ENCODE peak calls at places on chromosomes 7 and 10, in eight cellular contexts. One of them, this sample, is unnamed.

GRCh38 chr10:122139627-122140151 is 131.4 kb upstream of the BTBD16 start:
- DNase-seq in LoVo: no peak
- DNase-seq in activated T-cell treated with anti-CD3 and anti-CD28 coated beads, Interleukin-2, amount 50 U/mL, for 24 hours: no peak
- DNase-seq in foreskin fibroblast: peak
- DNase-seq in non-pigmented ciliary epithelial cell: no peak
- DNase-seq in glutamatergic neuron: peak
- DNase-seq in activated T-helper 9 cell treated with anti-CD3 and anti-CD28 coated beads, Interleukin-2, amount 50 U/mL, for 16 hours: no peak
- DNase-seq in fibroblast of lung: no peak
- DNase-seq in this sample: no peak

GRCh38 chr10:5524721-5525531 is at the start of gene CALML3:
- DNase-seq in fibroblast of lung: no peak
- DNase-seq in foreskin fibroblast: no peak
- DNase-seq in activated T-helper 9 cell treated with anti-CD3 and anti-CD28 coated beads, Interleukin-2, amount 50 U/mL, for 16 hours: no peak
- DNase-seq in activated T-cell treated with anti-CD3 and anti-CD28 coated beads, Interleukin-2, amount 50 U/mL, for 24 hours: peak
- DNase-seq in LoVo: no peak
- DNase-seq in non-pigmented ciliary epithelial cell: no peak
- DNase-seq in glutamatergic neuron: no peak
- DNase-seq in this sample: no peak

GRCh38 chr10:77537720-77538373 is 99.8 kb downstream of the KCNMA1 start:
- DNase-seq in foreskin fibroblast: peak
- DNase-seq in activated T-cell treated with anti-CD3 and anti-CD28 coated beads, Interleukin-2, amount 50 U/mL, for 24 hours: no peak
- DNase-seq in LoVo: no peak
- DNase-seq in fibroblast of lung: peak
- DNase-seq in activated T-helper 9 cell treated with anti-CD3 and anti-CD28 coated beads, Interleukin-2, amount 50 U/mL, for 16 hours: no peak
- DNase-seq in glutamatergic neuron: no peak
- DNase-seq in non-pigmented ciliary epithelial cell: no peak
- DNase-seq in this sample: no peak

GRCh38 chr7:137577184-137577583 is 233.7 kb upstream of the PTN start:
- DNase-seq in LoVo: no peak
- DNase-seq in non-pigmented ciliary epithelial cell: no peak
- DNase-seq in foreskin fibroblast: peak
- DNase-seq in fibroblast of lung: peak
- DNase-seq in glutamatergic neuron: no peak
- DNase-seq in activated T-helper 9 cell treated with anti-CD3 and anti-CD28 coated beads, Interleukin-2, amount 50 U/mL, for 16 hours: no peak
- DNase-seq in activated T-cell treated with anti-CD3 and anti-CD28 coated beads, Interleukin-2, amount 50 U/mL, for 24 hours: no peak
- DNase-seq in this sample: no peak

GRCh38 chr7:70569335-70569819 is 562.6 kb upstream of the GALNT17 start:
- DNase-seq in non-pigmented ciliary epithelial cell: peak
- DNase-seq in activated T-cell treated with anti-CD3 and anti-CD28 coated beads, Interleukin-2, amount 50 U/mL, for 24 hours: no peak
- DNase-seq in LoVo: no peak
- DNase-seq in foreskin fibroblast: no peak
- DNase-seq in glutamatergic neuron: no peak
- DNase-seq in fibroblast of lung: peak
- DNase-seq in activated T-helper 9 cell treated with anti-CD3 and anti-CD28 coated beads, Interleukin-2, amount 50 U/mL, for 16 hours: no peak
- DNase-seq in this sample: no peak

GRCh38 chr10:110006358-110007170 is 1.2 kb upstream of the ADD3 start:
- DNase-seq in non-pigmented ciliary epithelial cell: peak
- DNase-seq in foreskin fibroblast: peak
- DNase-seq in fibroblast of lung: peak
- DNase-seq in activated T-helper 9 cell treated with anti-CD3 and anti-CD28 coated beads, Interleukin-2, amount 50 U/mL, for 16 hours: no peak
- DNase-seq in activated T-cell treated with anti-CD3 and anti-CD28 coated beads, Interleukin-2, amount 50 U/mL, for 24 hours: no peak
- DNase-seq in glutamatergic neuron: no peak
- DNase-seq in LoVo: peak
- DNase-seq in this sample: no peak

GRCh38 chr10:114087655-114088054 is 44.0 kb downstream of the ADRB1 start:
- DNase-seq in glutamatergic neuron: no peak
- DNase-seq in activated T-cell treated with anti-CD3 and anti-CD28 coated beads, Interleukin-2, amount 50 U/mL, for 24 hours: no peak
- DNase-seq in activated T-helper 9 cell treated with anti-CD3 and anti-CD28 coated beads, Interleukin-2, amount 50 U/mL, for 16 hours: no peak
- DNase-seq in foreskin fibroblast: no peak
- DNase-seq in non-pigmented ciliary epithelial cell: no peak
- DNase-seq in LoVo: no peak
- DNase-seq in fibroblast of lung: no peak
- DNase-seq in this sample: no peak

GRCh38 chr7:68063171-68063570 is 1066.5 kb downstream of the TYW1 start:
- DNase-seq in LoVo: no peak
- DNase-seq in non-pigmented ciliary epithelial cell: no peak
- DNase-seq in glutamatergic neuron: peak
- DNase-seq in foreskin fibroblast: no peak
- DNase-seq in activated T-cell treated with anti-CD3 and anti-CD28 coated beads, Interleukin-2, amount 50 U/mL, for 24 hours: no peak
- DNase-seq in activated T-helper 9 cell treated with anti-CD3 and anti-CD28 coated beads, Interleukin-2, amount 50 U/mL, for 16 hours: no peak
- DNase-seq in fibroblast of lung: no peak
- DNase-seq in this sample: no peak

GRCh38 chr7:78607099-78607498 is 808.5 kb downstream of the PHTF2 start:
- DNase-seq in LoVo: no peak
- DNase-seq in activated T-helper 9 cell treated with anti-CD3 and anti-CD28 coated beads, Interleukin-2, amount 50 U/mL, for 16 hours: no peak
- DNase-seq in foreskin fibroblast: peak
- DNase-seq in fibroblast of lung: peak
- DNase-seq in activated T-cell treated with anti-CD3 and anti-CD28 coated beads, Interleukin-2, amount 50 U/mL, for 24 hours: no peak
- DNase-seq in non-pigmented ciliary epithelial cell: no peak
- DNase-seq in glutamatergic neuron: peak
- DNase-seq in this sample: no peak

GRCh38 chr7:40865441-40866233 is 730.8 kb downstream of the SUGCT start:
- DNase-seq in non-pigmented ciliary epithelial cell: no peak
- DNase-seq in activated T-cell treated with anti-CD3 and anti-CD28 coated beads, Interleukin-2, amount 50 U/mL, for 24 hours: no peak
- DNase-seq in activated T-helper 9 cell treated with anti-CD3 and anti-CD28 coated beads, Interleukin-2, amount 50 U/mL, for 16 hours: no peak
- DNase-seq in fibroblast of lung: no peak
- DNase-seq in LoVo: no peak
- DNase-seq in glutamatergic neuron: no peak
- DNase-seq in foreskin fibroblast: no peak
- DNase-seq in this sample: no peak

This sample was measured in LNCaP clone FGC.